ENCODE peak calls at places on chromosomes 1 and 21, in four cellular contexts. X is K562, A is HepG2, W is HCT116. Y is an unnamed sample.

GRCh38 chr1:183244466-183244865 is 58.4 kb downstream of the LAMC2 start:
- DNase-seq in X (no peak), A (no peak), W (no peak), Y (no peak)

GRCh38 chr1:42937141-42937696 is 21.4 kb downstream of the SLC2A1 start:
- DNase-seq in W (no peak), X (peak; percentile 49), A (peak; percentile 53), Y (no peak)

GRCh38 chr1:4771267-4771666 is 116.9 kb downstream of the AJAP1 start:
- DNase-seq in A (no peak), W (no peak), X (no peak), Y (no peak)

GRCh38 chr21:27570306-27570868 is 603.5 kb upstream of the ADAMTS5 start:
- DNase-seq in A (no peak), X (no peak), W (no peak), Y (no peak)

GRCh38 chr1:237748192-237748591 is 142.5 kb downstream of the ZP4 start:
- DNase-seq in A (no peak), X (no peak), W (no peak), Y (no peak)

GRCh38 chr1:243745361-243745760 is 104.7 kb downstream of the AKT3 start:
- DNase-seq in W (no peak), X (no peak), A (no peak), Y (no peak)

GRCh38 chr1:56578963-56579875 is at the start of gene PLPP3:
- DNase-seq in W (peak; percentile 66), X (peak; percentile 16), A (peak; percentile 79), Y (peak; percentile 87)

GRCh38 chr1:209445576-209445975 is 137.9 kb upstream of the CAMK1G start:
- DNase-seq in W (no peak), X (no peak), A (no peak), Y (no peak)

GRCh38 chr1:246284021-246284420 is 223.1 kb downstream of the SMYD3 start:
- DNase-seq in X (no peak), W (no peak), A (no peak), Y (no peak)

GRCh38 chr1:204714861-204715511 is 29.4 kb upstream of the LRRN2 start:
- DNase-seq in W (no peak), X (peak; percentile 38), A (no peak), Y (peak; percentile 17)

GRCh38 chr1:196423612-196424011 is 184.6 kb downstream of the KCNT2 start:
- DNase-seq in X (no peak), W (no peak), A (no peak), Y (no peak)

GRCh38 chr1:16111771-16112557 is 38.5 kb upstream of the FAM131C start:
- DNase-seq in W (no peak), A (no peak), X (peak; percentile 25), Y (no peak)

GRCh38 chr1:17878837-17879236 is 123.7 kb downstream of the ACTL8 start:
- DNase-seq in W (no peak), X (no peak), A (no peak), Y (no peak)

GRCh38 chr1:81543764-81544163 is 257.0 kb upstream of the ADGRL2 start:
- DNase-seq in X (no peak), A (no peak), W (no peak), Y (no peak)

GRCh38 chr1:220797553-220797952 is 10.8 kb downstream of the MTARC1 start:
- DNase-seq in A (no peak), W (no peak), X (no peak), Y (no peak)

GRCh38 chr1:231139659-231140650 is 21.9 kb upstream of the TRIM67 start:
- DNase-seq in X (no peak), W (no peak), A (peak; percentile 16), Y (peak; percentile 76)

GRCh38 chr1:23615423-23615822 is 56.1 kb upstream of the ID3 start:
- DNase-seq in A (no peak), X (no peak), W (no peak), Y (no peak)

GRCh38 chr21:34545079-34545884 is 33.3 kb upstream of the KCNE1 start:
- DNase-seq in X (peak; percentile 15), A (peak; percentile 62), W (peak; percentile 40), Y (peak; percentile 18)

GRCh38 chr1:227298532-227299174 is 19.6 kb downstream of the CDC42BPA start:
- DNase-seq in X (peak; percentile 42), W (no peak), A (no peak), Y (no peak)

GRCh38 chr1:11355594-11356467 is 82.8 kb downstream of the UBIAD1 start:
- DNase-seq in A (no peak), W (no peak), X (no peak), Y (no peak)

GRCh38 chr1:203216274-203217138 is 13.0 kb downstream of the CHIT1 start:
- DNase-seq in A (peak; percentile 53), X (peak; percentile 82), W (peak; percentile 60), Y (peak; percentile 53)

GRCh38 chr1:209316929-209317328 is 266.6 kb upstream of the CAMK1G start:
- DNase-seq in X (no peak), A (no peak), W (no peak), Y (no peak)

GRCh38 chr1:79726321-79726720 is 719.8 kb upstream of the ADGRL4 start:
- DNase-seq in A (no peak), W (no peak), X (no peak), Y (no peak)

GRCh38 chr1:209367031-209367813 is 216.3 kb upstream of the CAMK1G start:
- DNase-seq in W (no peak), A (no peak), X (no peak), Y (no peak)

GRCh38 chr1:87757700-87758099 is 429.0 kb downstream of the LMO4 start:
- DNase-seq in W (no peak), X (peak; percentile 3), A (no peak), Y (no peak)

GRCh38 chr1:23403038-23403336 is 21.6 kb downstream of the TCEA3 start:
- DNase-seq in X (peak; percentile 59), W (peak; percentile 28), A (no peak), Y (no peak)

GRCh38 chr1:89347296-89347695 is 16.6 kb upstream of the GBP6 start:
- DNase-seq in W (no peak), X (no peak), A (no peak), Y (no peak)

GRCh38 chr1:183586455-183586854 is 3.8 kb downstream of the NCF2 start:
- DNase-seq in A (no peak), W (no peak), X (no peak), Y (no peak)

GRCh38 chr1:44820945-44821715 is 12.8 kb downstream of the BTBD19 start:
- DNase-seq in A (no peak), W (no peak), X (no peak), Y (no peak)

GRCh38 chr21:44090332-44090731 is 16.9 kb upstream of the PWP2 start:
- DNase-seq in A (no peak), X (no peak), W (no peak), Y (no peak)

DNA sequence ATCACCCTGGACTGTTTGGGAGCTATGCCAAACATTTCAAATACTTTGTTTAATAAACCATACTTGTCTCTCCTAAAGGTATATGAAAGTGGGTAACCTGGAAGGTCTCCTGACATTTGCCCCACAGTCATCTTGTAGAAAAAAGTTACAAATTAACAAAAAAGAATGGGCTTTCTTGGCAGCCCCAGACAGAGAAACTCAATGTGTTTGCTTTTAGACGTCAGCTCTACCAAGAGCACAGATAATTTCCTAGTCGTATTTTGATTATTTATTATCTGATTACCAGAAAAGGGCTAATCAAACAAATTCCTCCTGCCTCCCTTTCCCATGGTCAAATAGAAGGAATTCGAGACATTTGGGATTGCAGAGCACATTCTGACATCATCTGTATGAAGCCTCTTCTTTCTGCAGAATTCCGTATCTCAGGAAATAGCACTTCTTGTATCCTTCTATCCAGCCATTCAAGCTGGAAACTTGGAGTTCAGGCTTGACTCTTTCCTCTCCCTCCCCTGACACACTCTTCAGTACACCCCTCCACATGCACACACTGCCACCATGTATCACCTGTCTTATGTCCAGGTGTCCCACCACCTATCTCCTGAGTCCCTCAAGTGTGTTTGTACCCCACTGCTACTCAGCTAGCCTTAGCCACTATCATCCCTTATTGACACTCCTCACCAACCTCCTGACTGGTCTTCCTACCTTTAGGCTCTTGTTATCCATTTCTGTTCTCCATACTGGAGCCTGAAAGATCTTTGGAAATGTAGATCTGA is 42.8 kb upstream of the LEPR start:
- DNase-seq in X (no peak), A (no peak), W (no peak), Y (no peak)
- TF ChIP-seq JUND in X (no peak), A (no peak), W (no peak), Y (no peak)

GRCh38 chr1:115977481-115978258 is 1.4 kb downstream of the SLC22A15 start:
- DNase-seq in A (peak; percentile 49), X (no peak), W (peak; percentile 27), Y (peak; percentile 6)
- TF ChIP-seq JUND in A (no peak), X (no peak), W (no peak), Y (no peak)

GRCh38 chr21:15729346-15729673 is 472 bp upstream of the USP25 start:
- DNase-seq in W (no peak), X (no peak), A (no peak), Y (no peak)

GRCh38 chr21:15728046-15728445 is 1.7 kb upstream of the USP25 start:
- DNase-seq in X (no peak), A (no peak), W (no peak), Y (no peak)

GRCh38 chr21:15722591-15723324 is 7.0 kb upstream of the USP25 start:
- DNase-seq in X (no peak), W (no peak), A (no peak), Y (no peak)

GRCh38 chr21:15729674-15730483 is at the start of gene USP25:
- DNase-seq in W (peak; percentile 43), A (peak; percentile 68), X (peak; percentile 91), Y (peak; percentile 90)

GRCh38 chr21:15725949-15726348 is 3.8 kb upstream of the USP25 start:
- DNase-seq in W (no peak), A (no peak), X (no peak), Y (no peak)
- TF ChIP-seq JUND in W (no peak), A (no peak), X (no peak), Y (no peak)

DNA sequence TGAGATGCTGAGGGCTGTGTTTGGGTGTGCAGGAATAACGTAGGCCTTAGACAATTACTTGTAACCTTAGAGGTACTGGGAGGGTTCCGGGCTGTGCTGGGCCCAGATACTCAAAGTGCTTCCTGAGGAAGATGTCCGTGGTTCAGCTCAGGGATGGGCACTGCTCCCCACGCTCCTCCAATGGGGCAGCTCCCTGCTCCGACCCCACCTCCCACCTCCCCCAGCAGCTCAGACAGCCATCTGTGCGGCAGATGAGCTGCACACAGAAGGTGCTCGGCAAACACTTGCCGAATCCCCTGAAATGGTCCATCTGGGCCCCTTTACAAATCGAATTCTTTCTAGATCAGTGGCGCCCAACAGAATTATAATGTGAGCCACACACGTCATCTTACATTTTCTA is 242.4 kb upstream of the RAB4A start:
- DNase-seq in W (no peak), A (no peak), X (no peak), Y (no peak)
- TF ChIP-seq JUND in W (no peak), A (no peak), X (no peak), Y (no peak)

GRCh38 chr1:19689131-19689757 is 24.6 kb downstream of the HTR6 start:
- DNase-seq in W (no peak), A (no peak), X (no peak), Y (no peak)
- TF ChIP-seq JUND in W (no peak), A (no peak), X (no peak), Y (no peak)

GRCh38 chr1:241317676-241318075 is 39.3 kb downstream of the RGS7 start:
- DNase-seq in A (no peak), X (no peak), W (no peak), Y (no peak)

GRCh38 chr1:241325441-241325840 is 31.6 kb downstream of the RGS7 start:
- DNase-seq in W (no peak), A (no peak), X (no peak), Y (no peak)

DNA sequence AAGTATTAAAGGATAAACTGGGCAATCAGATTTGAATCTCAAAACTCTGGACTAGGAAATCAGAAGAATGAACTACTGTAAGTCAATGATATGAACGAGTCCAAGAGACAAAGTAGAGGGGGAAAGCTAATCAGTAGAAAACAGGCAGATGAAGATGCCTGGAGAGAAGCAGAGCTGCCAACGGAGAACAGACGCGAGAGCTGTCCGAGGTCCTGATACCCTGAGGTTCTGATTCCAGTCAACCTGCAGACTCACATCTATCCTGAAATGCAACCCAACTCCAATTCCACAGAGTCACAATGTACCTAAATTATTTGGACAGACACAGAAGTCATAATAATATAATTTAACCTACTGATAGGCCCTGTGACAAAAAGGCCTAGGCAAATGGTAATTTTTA is 33.5 kb downstream of the RGS7 start:
- DNase-seq in A (no peak), X (peak; percentile 7), W (no peak), Y (peak; percentile 76)
- TF ChIP-seq JUND in A (no peak), X (no peak), W (no peak), Y (no peak)